ENCODE peak calls at places on chromosome X, in four cellular contexts. V is HepG2, A is SK-N-SH, M is K562. H is an unnamed sample.

GRCh38 chrX:47936224-47936939 is 67.4 kb downstream of the ZNF182 start:
- DNase-seq in V (no peak), A (no peak), M (peak; percentile 42), H (no peak)

GRCh38 chrX:17375631-17376380 is 806 bp downstream of the NHS start:
- DNase-seq in V (no peak), A (peak; percentile 64), M (no peak), H (no peak)

GRCh38 chrX:45758319-45758718 is 557.6 kb upstream of the DIPK2B start:
- DNase-seq in V (no peak), A (no peak), M (no peak), H (no peak)

GRCh38 chrX:22081475-22082092 is 49.5 kb downstream of the PHEX start:
- DNase-seq in V (peak; percentile 18), A (peak; percentile 22), M (peak; percentile 41), H (no peak)

GRCh38 chrX:93242897-93243296 is 430.5 kb downstream of the NAP1L3 start:
- DNase-seq in V (no peak), A (no peak), M (no peak), H (no peak)

GRCh38 chrX:54560411-54560810 is 30.4 kb downstream of the GNL3L start:
- DNase-seq in V (no peak), A (no peak), M (no peak), H (no peak)

GRCh38 chrX:113019958-113020357 is 179.3 kb upstream of the AMOT start:
- DNase-seq in V (no peak), A (no peak), M (no peak), H (no peak)

GRCh38 chrX:257681-258289 is 23.4 kb upstream of the PLCXD1 start:
- DNase-seq in V (peak; percentile 19), A (no peak), M (no peak), H (no peak)

GRCh38 chrX:39309018-39309620 is 507.9 kb downstream of the MID1IP1 start:
- DNase-seq in V (no peak), A (no peak), M (no peak), H (no peak)

GRCh38 chrX:44945736-44946135 is 72.7 kb downstream of the KDM6A start:
- DNase-seq in V (peak; percentile 10), A (no peak), M (peak; percentile 25), H (no peak)

GRCh38 chrX:120426599-120426998 is 42.5 kb downstream of the LAMP2 start:
- DNase-seq in V (no peak), A (no peak), M (no peak), H (no peak)

GRCh38 chrX:39401483-39402110 is 600.3 kb downstream of the MID1IP1 start:
- DNase-seq in V (no peak), A (no peak), M (no peak), H (no peak)

GRCh38 chrX:87941841-87942240 is 424.2 kb downstream of the KLHL4 start:
- DNase-seq in V (no peak), A (no peak), M (no peak), H (no peak)

GRCh38 chrX:25597561-25597960 is 540.6 kb upstream of the MAGEB18 start:
- DNase-seq in V (no peak), A (no peak), M (no peak), H (no peak)

GRCh38 chrX:107672955-107673378 is 44.7 kb downstream of the PRPS1 start:
- DNase-seq in V (peak; percentile 28), A (peak; percentile 67), M (peak; percentile 70), H (no peak)

GRCh38 chrX:53383376-53384087 is 38.9 kb downstream of the SMC1A start:
- DNase-seq in V (peak; percentile 67), A (no peak), M (no peak), H (no peak)

GRCh38 chrX:68650491-68650890 is 3.0 kb downstream of the STARD8 start:
- DNase-seq in V (no peak), A (no peak), M (no peak), H (no peak)

GRCh38 chrX:86237482-86237881 is 89.2 kb downstream of the DACH2 start:
- DNase-seq in V (no peak), A (no peak), M (no peak), H (no peak)

GRCh38 chrX:149272690-149273463 is 232.2 kb downstream of the IDS start:
- DNase-seq in V (no peak), A (no peak), M (no peak), H (no peak)

GRCh38 chrX:47197526-47197925 is 3.9 kb downstream of the UBA1 start:
- DNase-seq in V (no peak), A (no peak), M (no peak), H (no peak)

GRCh38 chrX:2696698-2697215 is 5.7 kb downstream of the CD99 start:
- DNase-seq in V (no peak), A (no peak), M (no peak), H (peak; percentile 42)

GRCh38 chrX:149830192-149830873 is 48.6 kb downstream of the MAGEA9 start:
- DNase-seq in V (no peak), A (no peak), M (no peak), H (no peak)

GRCh38 chrX:136780738-136781137 is at the start of gene ARHGEF6:
- DNase-seq in V (no peak), A (no peak), M (no peak), H (no peak)

GRCh38 chrX:1592863-1593201 is 1.4 kb downstream of the AKAP17A start:
- DNase-seq in V (no peak), A (peak; percentile 44), M (no peak), H (no peak)
- TF ChIP-seq TAF1 in V (no peak), A (no peak), M (no peak), H (no peak)

GRCh38 chrX:15404712-15405111 is 20.5 kb upstream of the VEGFD start:
- DNase-seq in V (no peak), A (peak; percentile 43), M (no peak), H (no peak)
- TF ChIP-seq TAF1 in V (no peak), A (no peak), M (no peak), H (no peak)

GRCh38 chrX:38233891-38234807 is 13.5 kb upstream of the SRPX start:
- DNase-seq in V (no peak), A (no peak), M (no peak), H (no peak)
- TF ChIP-seq TAF1 in V (no peak), A (no peak), M (no peak), H (no peak)

GRCh38 chrX:18390941-18391538 is 34.4 kb upstream of the CDKL5 start:
- DNase-seq in V (peak; percentile 14), A (peak; percentile 69), M (peak; percentile 38), H (no peak)
- TF ChIP-seq TAF1 in V (no peak), A (no peak), M (no peak), H (no peak)